ENCODE peak calls at places on chromosomes 6 and 20, in five cellular contexts. R, J, N, M and H are unnamed samples. For H3K36me3, the result is how much of the 10 kb centered on the place peaks cover.

GRCh38 chr6:33061987-33062386 is 11.5 kb downstream of the HLA-DPA1 start:
- DNase-seq in M (no peak), N (no peak), R (no peak), J (peak), H (no peak)

GRCh38 chr20:36493013-36493800 is 48.1 kb upstream of the MYL9 start:
- DNase-seq in N (no peak), R (no peak), J (peak), M (no peak), H (no peak)

GRCh38 chr6:126312013-126312665 is 27.8 kb upstream of the CENPW start:
- DNase-seq in J (peak), R (no peak), N (no peak), M (no peak), H (no peak)

GRCh38 chr6:41625442-41625841 is 12.8 kb upstream of the MDFI start:
- DNase-seq in R (no peak), N (no peak), J (no peak), M (peak), H (no peak)

GRCh38 chr6:169618526-169619490 is 83.0 kb downstream of the WDR27 start:
- DNase-seq in R (no peak), N (no peak), J (peak), M (no peak), H (no peak)

GRCh38 chr20:62776035-62776691 is 20.1 kb upstream of the MRGBP start:
- DNase-seq in R (no peak), M (no peak), N (no peak), J (no peak), H (no peak)

GRCh38 chr6:24492475-24492874 is 2.3 kb upstream of the ALDH5A1 start:
- DNase-seq in N (no peak), M (peak), J (no peak), R (no peak), H (no peak)

GRCh38 chr20:37053230-37053950 is 42.4 kb downstream of the RBL1 start:
- DNase-seq in M (no peak), J (no peak), N (no peak), R (no peak), H (no peak)

GRCh38 chr20:41395669-41396664 is 29.3 kb upstream of the EMILIN3 start:
- DNase-seq in N (no peak), R (no peak), J (no peak), M (no peak), H (peak)

GRCh38 chr6:109772961-109773431 is 81.9 kb downstream of the FIG4 start:
- DNase-seq in M (no peak), J (peak), R (peak), N (no peak), H (no peak)

GRCh38 chr6:17004269-17004668 is 97.6 kb upstream of the STMND1 start:
- DNase-seq in N (no peak), M (no peak), R (no peak), J (no peak), H (no peak)

GRCh38 chr6:7235712-7236311 is 77.2 kb downstream of the SSR1 start:
- DNase-seq in J (peak), M (no peak), R (no peak), N (no peak), H (no peak)

GRCh38 chr20:55514498-55514897 is 490.8 kb downstream of the CBLN4 start:
- DNase-seq in M (no peak), R (no peak), J (peak), N (no peak), H (peak)

GRCh38 chr20:11045412-11046175 is 371.8 kb upstream of the JAG1 start:
- DNase-seq in J (no peak), N (no peak), R (no peak), M (no peak), H (no peak)

GRCh38 chr20:33653218-33653899 is 8.8 kb upstream of the C20orf144 start:
- DNase-seq in N (no peak), R (peak), J (peak), M (peak), H (peak)

GRCh38 chr6:165984743-165985142 is 182.9 kb downstream of the TBXT start:
- DNase-seq in M (no peak), R (no peak), N (no peak), J (no peak), H (no peak)

GRCh38 chr20:19642861-19643260 is 115.2 kb upstream of the RIN2 start:
- DNase-seq in M (no peak), J (no peak), N (no peak), R (peak), H (no peak)

GRCh38 chr6:129844118-129844891 is 16.8 kb downstream of the TMEM244 start:
- DNase-seq in M (no peak), J (peak), R (no peak), N (no peak), H (no peak)

GRCh38 chr6:142842423-142843261 is 102.3 kb downstream of the HIVEP2 start:
- DNase-seq in M (no peak), N (no peak), R (no peak), J (peak), H (no peak)

GRCh38 chr6:148720897-148721296 is 25.9 kb upstream of the UST start:
- DNase-seq in M (no peak), R (no peak), J (peak), N (no peak), H (no peak)

GRCh38 chr20:7704021-7704420 is 236.2 kb downstream of the HAO1 start:
- DNase-seq in M (no peak), J (no peak), N (no peak), R (no peak), H (no peak)

GRCh38 chr6:50977796-50978195 is 159.1 kb downstream of the TFAP2B start:
- DNase-seq in M (no peak), R (no peak), J (no peak), N (no peak), H (no peak)

GRCh38 chr20:25066386-25066785 is 8.4 kb upstream of the ACSS1 start:
- DNase-seq in N (no peak), R (no peak), M (no peak), J (no peak), H (peak)

GRCh38 chr6:152094992-152095592 is 287.6 kb downstream of the ESR1 start:
- DNase-seq in N (no peak), J (peak), R (peak), M (no peak), H (peak)

GRCh38 chr6:21277601-21278043 is 315.9 kb upstream of the SOX4 start:
- DNase-seq in M (no peak), J (peak), R (no peak), N (no peak), H (no peak)

GRCh38 chr6:71364910-71365542 is 76.4 kb downstream of the OGFRL1 start:
- DNase-seq in M (no peak), J (no peak), R (no peak), N (no peak), H (no peak)

GRCh38 chr6:101454106-101454676 is 60.7 kb downstream of the GRIK2 start:
- DNase-seq in N (no peak), M (no peak), R (no peak), J (no peak), H (no peak)

GRCh38 chr6:38499697-38500096 is 140.0 kb downstream of the BTBD9 start:
- DNase-seq in M (no peak), R (no peak), J (no peak), N (no peak), H (no peak)

GRCh38 chr20:39878809-39879208 is 810.2 kb downstream of the MAFB start:
- DNase-seq in N (no peak), M (no peak), R (no peak), J (no peak), H (no peak)

GRCh38 chr6:32973144-32973854 is 4.9 kb downstream of the BRD2 start:
- DNase-seq in R (peak), M (peak), J (peak), N (peak), H (no peak)

GRCh38 chr6:148440021-148440420 is 97.4 kb downstream of the SASH1 start:
- DNase-seq in M (no peak), N (no peak), R (no peak), J (no peak), H (no peak)

GRCh38 chr6:47529734-47530133 is 52.1 kb downstream of the CD2AP start:
- DNase-seq in N (no peak), R (no peak), M (peak), J (no peak), H (no peak)

GRCh38 chr6:168385380-168385779 is 55.6 kb upstream of the SMOC2 start:
- DNase-seq in J (no peak), M (no peak), N (no peak), R (no peak), H (no peak)

GRCh38 chr6:56995347-56995746 is 40.4 kb downstream of the BEND6 start:
- DNase-seq in M (no peak), N (no peak), R (no peak), J (peak), H (no peak)

GRCh38 chr20:35199696-35200095 is 26.8 kb upstream of the MMP24 start:
- DNase-seq in J (peak), M (no peak), R (no peak), N (no peak), H (no peak)

GRCh38 chr6:155310596-155310995 is 3.7 kb downstream of the TFB1M start:
- DNase-seq in N (no peak), J (peak), R (no peak), M (no peak), H (no peak)

GRCh38 chr20:62818592-62819493 is 2.0 kb downstream of the COL9A3 start:
- DNase-seq in R (no peak), N (no peak), M (peak), J (no peak), H (peak)

GRCh38 chr20:8757146-8757545 is 311.7 kb upstream of the PLCB4 start:
- DNase-seq in R (no peak), J (peak), M (no peak), N (no peak), H (no peak)

DNA sequence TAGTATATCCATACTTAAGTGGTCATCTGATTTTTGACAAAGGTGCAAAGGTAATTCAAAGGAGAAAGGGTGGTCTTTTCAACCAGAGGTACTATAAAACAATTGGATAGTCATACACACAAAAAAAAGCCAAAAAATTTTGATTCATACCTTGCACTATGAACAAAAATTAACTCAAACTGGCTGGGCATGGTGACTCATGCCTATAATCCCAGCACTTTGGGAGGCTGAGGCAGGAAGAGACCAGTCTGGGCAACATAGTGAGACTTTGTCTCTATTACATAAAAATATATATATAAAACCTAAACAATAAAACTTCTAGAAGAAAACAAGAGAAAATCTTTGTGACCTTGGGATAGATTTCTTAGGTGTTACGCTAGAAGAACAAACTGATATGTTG is 43.8 kb upstream of the ADIG start:
- DNase-seq in J (no peak), R (no peak), N (no peak), M (no peak), H (no peak)
- H3K36me3 ChIP-seq in J (half or more), R (half or more), N (half or more), M (half or more), H (half or more)

GRCh38 chr6:75930954-75931689 is 141.3 kb downstream of the IMPG1 start:
- DNase-seq in J (no peak), M (no peak), N (no peak), R (no peak), H (no peak)
- TF ChIP-seq CTCF in J (no peak), M (no peak), N (no peak), R (no peak), H (no peak)

DNA sequence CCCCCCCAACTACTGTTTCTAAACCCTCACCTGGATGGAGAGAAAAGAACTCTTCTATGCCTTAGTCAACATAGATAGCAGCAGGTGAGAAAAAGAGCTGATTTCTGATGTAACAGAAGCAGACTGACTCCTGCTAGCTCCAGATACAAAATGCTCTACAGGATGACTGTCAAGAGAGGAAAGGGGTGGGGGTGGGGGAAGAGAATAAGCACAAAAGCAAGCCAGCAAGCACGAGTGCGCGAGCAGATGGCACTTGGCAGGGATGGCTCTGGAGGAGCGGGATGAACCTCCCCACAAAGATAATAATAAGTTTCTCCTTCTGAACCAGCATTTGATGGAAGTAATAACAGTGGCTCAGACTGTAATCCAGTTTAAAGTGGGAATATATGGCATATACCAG is 45.6 kb upstream of the SPDEF start:
- DNase-seq in M (no peak), J (no peak), N (no peak), R (no peak), H (no peak)
- H3K36me3 ChIP-seq in M (under half), J (under half), N (under half), R (under half), H (under half)

GRCh38 chr6:68978411-68978810 is 343.3 kb downstream of the ADGRB3 start:
- DNase-seq in J (no peak), M (no peak), R (no peak), N (no peak), H (no peak)

GRCh38 chr6:68975064-68975463 is 340.0 kb downstream of the ADGRB3 start:
- DNase-seq in R (peak), M (peak), J (no peak), N (no peak), H (no peak)

GRCh38 chr6:68976260-68976659 is 341.2 kb downstream of the ADGRB3 start:
- DNase-seq in R (no peak), N (no peak), J (peak), M (no peak), H (no peak)
- TF ChIP-seq CTCF in R (no peak), N (no peak), J (peak), M (peak), H (peak)

DNA sequence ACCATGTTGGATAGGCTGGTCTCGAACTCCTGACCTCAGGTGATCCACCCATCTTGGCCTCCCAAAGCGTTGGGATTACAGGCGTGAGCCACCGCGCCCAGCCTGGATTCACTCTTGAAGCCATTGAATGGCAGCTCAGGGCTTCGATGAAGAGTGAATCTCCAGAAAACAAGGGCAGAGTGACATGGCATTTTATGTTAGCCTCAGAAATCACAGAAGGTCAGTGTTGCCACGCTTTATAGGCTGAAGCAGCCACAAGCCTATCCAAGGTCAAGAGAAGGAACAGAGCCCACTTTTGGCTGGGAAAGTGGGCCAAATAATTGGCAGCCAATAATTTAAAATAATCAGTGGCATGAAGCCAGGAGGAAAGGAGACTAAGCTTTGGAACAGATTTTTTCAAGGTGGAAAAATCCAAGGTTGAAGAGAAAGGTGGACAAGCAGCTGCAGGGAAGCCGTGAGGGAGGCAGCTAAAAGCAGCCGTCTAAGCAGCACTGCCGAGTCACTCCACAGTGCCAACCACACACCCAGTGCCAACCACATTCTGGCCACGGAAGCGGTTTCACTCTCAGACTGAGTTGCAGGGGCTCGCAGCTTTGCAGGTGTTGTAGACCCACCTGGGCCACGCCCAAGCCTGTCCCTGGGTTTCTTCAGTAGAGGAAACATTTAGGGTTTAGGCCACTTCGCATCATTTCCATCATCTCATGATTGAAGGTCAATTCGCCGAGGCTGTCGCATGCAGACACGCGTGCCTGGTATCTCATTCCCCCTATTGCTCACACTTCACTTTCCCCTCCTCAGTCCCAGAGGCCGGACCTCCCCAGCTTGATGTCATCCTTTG is 17.4 kb upstream of the AVP start:
- DNase-seq in R (no peak), M (no peak), J (no peak), N (no peak), H (no peak)
- H3K36me3 ChIP-seq in R (under half), M (under half), J (under half), N (under half), H (under half)

DNA sequence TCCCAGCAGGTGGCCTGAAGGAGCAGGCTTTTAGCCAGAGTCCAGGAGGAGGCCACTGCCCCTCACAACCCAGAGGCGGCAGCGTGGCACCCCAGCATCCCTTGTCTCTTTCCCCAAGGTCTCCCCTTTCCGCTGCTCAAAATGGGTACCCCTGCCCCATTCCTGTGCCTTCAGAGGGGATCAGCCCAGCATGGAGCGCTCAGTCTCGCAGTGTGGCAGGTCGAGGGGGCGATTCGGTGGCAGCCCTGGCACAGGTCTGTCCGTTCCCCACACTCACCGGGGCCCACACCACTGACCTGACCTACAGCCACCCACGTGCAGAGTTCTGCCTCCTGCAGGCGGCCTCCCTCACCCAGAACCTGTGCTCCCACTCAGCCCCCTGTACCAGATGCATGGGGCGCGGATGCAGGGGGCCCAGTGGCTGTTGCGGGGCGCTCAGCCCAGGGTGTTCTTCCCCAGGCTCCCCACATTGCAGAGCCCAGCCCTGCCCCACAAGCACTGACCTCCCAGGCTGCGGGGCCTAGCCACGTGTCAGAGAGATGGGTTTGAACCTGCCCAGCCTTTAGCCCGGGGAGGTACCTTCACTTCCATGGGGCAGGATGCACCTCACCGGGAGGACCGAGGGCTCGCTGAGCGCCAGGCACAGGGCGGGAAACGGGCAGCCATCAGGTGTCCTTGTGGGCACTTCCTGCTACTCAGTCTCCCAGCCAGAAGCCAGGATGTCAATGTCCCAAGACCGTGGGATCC is 41.8 kb downstream of the DSTN start:
- DNase-seq in J (peak), N (no peak), R (no peak), M (peak), H (peak)
- TF ChIP-seq CTCF in J (peak), N (peak), R (no peak), M (peak), H (peak)